ENCODE peak calls at places on chromosomes 12 and 14, in ten cellular contexts. L is IMR-90, R is lower leg skin, K is HepG2, Y is gastrocnemius medialis, I is endothelial cell of umbilical vein, M is A549, T is GM12878, H is uterus, V is ovary. O is an unnamed sample.
A peak's percentile ranks its signal among the peaks of the same experiment; 100 is the strongest.

GRCh38 chr14:65336191-65336591 is 76.3 kb upstream of the FUT8 start:
- DNase-seq in Y (no peak), L (peak; percentile 73), I (no peak), V (no peak), M (no peak), R (no peak), H (no peak), K (no peak), T (no peak), O (peak; percentile 50)

GRCh38 chr14:88588081-88588480 is 25.2 kb downstream of the ZC3H14 start:
- DNase-seq in L (no peak), I (no peak), T (no peak), M (no peak), K (no peak), V (no peak), R (no peak), Y (no peak), H (no peak), O (no peak)

GRCh38 chr12:116964740-116965090 is 54.0 kb downstream of the FBXW8 start:
- DNase-seq in H (no peak), I (no peak), R (no peak), K (no peak), T (no peak), Y (no peak), M (no peak), V (no peak), L (no peak), O (no peak)

GRCh38 chr12:54405573-54405972 is 13.5 kb downstream of the ITGA5 start:
- DNase-seq in Y (no peak), K (no peak), M (no peak), H (no peak), V (no peak), L (no peak), T (no peak), R (no peak), I (no peak), O (no peak)

GRCh38 chr12:4118017-4118510 is 155.5 kb upstream of the CCND2 start:
- DNase-seq in L (peak; percentile 64), M (no peak), K (no peak), H (no peak), V (no peak), Y (no peak), R (no peak), I (no peak), T (peak; percentile 89), O (no peak)

GRCh38 chr12:12954361-12954760 is 2.4 kb upstream of the GPRC5D start:
- DNase-seq in L (peak; percentile 55), H (no peak), V (no peak), K (no peak), I (peak; percentile 16), R (no peak), Y (no peak), T (no peak), M (peak; percentile 28), O (no peak)

GRCh38 chr14:99737451-99737951 is 53.4 kb downstream of the CYP46A1 start:
- DNase-seq in I (peak; percentile 79), R (no peak), K (no peak), H (peak; percentile 53), L (no peak), T (no peak), M (peak; percentile 64), V (no peak), Y (no peak), O (peak; percentile 90)

GRCh38 chr12:57224973-57225679 is 4.4 kb upstream of the SHMT2 start:
- DNase-seq in K (no peak), L (no peak), I (peak; percentile 26), V (no peak), Y (no peak), R (no peak), M (no peak), T (no peak), H (no peak), O (peak; percentile 65)

GRCh38 chr12:5348491-5348890 is 83.4 kb upstream of the NTF3 start:
- DNase-seq in Y (no peak), V (no peak), M (no peak), R (no peak), T (no peak), H (no peak), K (no peak), I (no peak), L (no peak), O (no peak)

DNA sequence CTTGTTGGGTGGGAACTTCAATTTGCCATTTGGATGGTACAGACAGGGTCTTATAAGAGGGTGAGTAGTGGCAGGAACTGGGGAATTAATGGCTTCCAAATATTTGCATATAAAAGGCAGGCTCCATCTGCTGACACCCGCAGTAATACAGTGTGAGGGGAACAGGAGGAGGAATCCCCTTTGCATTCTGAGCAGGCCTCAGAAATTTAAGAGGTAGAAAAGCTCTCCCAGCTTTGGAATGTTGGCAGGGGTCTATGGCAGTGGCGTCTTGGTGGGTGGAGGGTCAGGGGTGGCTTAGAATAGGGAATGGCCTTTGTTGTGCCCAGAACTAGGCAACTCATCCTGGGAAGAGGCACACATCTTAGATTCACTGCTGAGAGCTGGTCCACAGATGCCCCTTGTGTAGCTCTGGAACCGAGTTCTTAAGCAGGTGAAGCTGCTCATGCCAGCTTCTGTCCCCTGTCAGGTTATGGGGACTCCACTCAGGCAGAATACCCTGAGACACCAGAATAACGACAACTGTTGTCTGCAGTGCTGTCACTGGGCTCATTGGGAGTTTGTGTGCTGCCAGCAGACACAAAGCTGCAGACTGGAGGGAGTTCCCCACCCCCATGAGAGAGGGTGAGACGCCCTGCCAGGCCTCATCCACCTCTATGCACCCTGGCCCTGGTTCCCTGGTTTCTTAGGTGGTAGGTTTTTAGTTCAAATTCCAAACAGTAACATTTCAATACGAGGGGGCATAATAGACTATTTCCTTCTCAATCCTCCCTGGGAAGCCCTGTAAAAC is 190.1 kb downstream of the MON2 start:
- DNase-seq in T (no peak), L (no peak), I (no peak), H (no peak), K (no peak), M (no peak), V (no peak), Y (no peak), R (no peak), O (no peak)
- TF ChIP-seq POLR2A in T (no peak), L (no peak), I (no peak), H (no peak), K (no peak), M (no peak), V (no peak), Y (no peak), R (no peak), O (no peak)

GRCh38 chr14:60734465-60735242 is at the start of gene MNAT1:
- DNase-seq in T (peak; percentile 56), L (peak; percentile 88), M (peak; percentile 90), R (peak; percentile 59), H (peak; percentile 59), I (peak; percentile 90), V (peak; percentile 73), Y (peak; percentile 76), K (peak; percentile 66), O (peak; percentile 91)
- TF ChIP-seq POLR2A in T (peak; percentile 93), L (peak; percentile 63), M (peak; percentile 74), R (no peak), H (peak; percentile 34), I (peak; percentile 77), V (peak; percentile 38), Y (peak; percentile 65), K (peak; percentile 87), O (no peak)

DNA sequence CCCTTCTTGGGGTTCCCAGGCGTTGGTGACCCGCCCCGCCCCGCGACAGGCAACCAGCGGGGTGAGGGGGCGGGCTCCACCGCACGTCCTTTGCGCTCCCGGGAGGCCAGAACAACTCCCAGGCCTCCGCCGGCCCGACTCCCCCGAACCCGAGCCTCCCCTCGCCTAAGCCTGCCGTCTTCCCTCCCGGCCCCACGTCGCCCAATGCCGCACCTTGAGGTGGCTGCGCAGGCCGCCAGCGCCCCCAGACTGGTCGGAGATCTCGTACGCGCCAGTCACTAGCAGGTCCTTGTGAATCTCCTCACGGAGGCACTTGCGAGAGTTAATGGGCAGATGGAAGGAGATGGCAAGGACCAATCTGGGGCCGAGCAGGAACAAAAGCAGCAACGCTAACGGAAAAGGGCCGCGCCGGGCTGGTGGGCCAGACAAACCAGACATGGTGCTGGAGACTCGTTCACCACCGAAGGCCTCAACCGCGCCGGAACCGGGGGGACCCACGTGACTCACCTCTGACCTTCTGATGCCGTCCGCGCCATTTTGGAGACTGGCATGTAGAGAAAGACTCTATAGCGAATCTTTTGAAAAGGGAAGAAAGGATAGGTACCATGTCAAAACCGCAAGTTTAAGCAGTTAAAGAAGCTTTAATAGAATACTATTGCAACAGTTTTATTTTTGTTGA is at the start of gene TMED10:
- DNase-seq in M (peak; percentile 94), Y (peak; percentile 86), R (peak; percentile 88), I (peak; percentile 90), V (peak; percentile 91), T (no peak), H (peak; percentile 89), L (peak; percentile 85), K (peak; percentile 81), O (peak; percentile 85)
- TF ChIP-seq POLR2A in M (peak; percentile 41), Y (peak; percentile 88), R (peak; percentile 48), I (peak; percentile 65), V (peak; percentile 82), T (peak; percentile 92), H (peak; percentile 74), L (peak; percentile 82), K (peak; percentile 83), O (peak; percentile 33)

GRCh38 chr14:97975960-97976359 is 1178.8 kb downstream of the VRK1 start:
- DNase-seq in R (no peak), K (no peak), Y (no peak), L (no peak), M (no peak), T (no peak), H (no peak), V (no peak), I (no peak), O (no peak)

GRCh38 chr14:97978336-97978735 is 1181.2 kb downstream of the VRK1 start:
- DNase-seq in T (no peak), H (peak; percentile 80), M (peak; percentile 42), I (no peak), Y (peak; percentile 9), K (no peak), V (peak; percentile 69), R (peak; percentile 74), L (no peak), O (peak; percentile 84)

GRCh38 chr14:97976861-97977260 is 1179.7 kb downstream of the VRK1 start:
- DNase-seq in R (peak; percentile 37), V (no peak), M (no peak), T (no peak), Y (peak; percentile 16), I (no peak), L (no peak), H (no peak), K (no peak), O (peak; percentile 28)

DNA sequence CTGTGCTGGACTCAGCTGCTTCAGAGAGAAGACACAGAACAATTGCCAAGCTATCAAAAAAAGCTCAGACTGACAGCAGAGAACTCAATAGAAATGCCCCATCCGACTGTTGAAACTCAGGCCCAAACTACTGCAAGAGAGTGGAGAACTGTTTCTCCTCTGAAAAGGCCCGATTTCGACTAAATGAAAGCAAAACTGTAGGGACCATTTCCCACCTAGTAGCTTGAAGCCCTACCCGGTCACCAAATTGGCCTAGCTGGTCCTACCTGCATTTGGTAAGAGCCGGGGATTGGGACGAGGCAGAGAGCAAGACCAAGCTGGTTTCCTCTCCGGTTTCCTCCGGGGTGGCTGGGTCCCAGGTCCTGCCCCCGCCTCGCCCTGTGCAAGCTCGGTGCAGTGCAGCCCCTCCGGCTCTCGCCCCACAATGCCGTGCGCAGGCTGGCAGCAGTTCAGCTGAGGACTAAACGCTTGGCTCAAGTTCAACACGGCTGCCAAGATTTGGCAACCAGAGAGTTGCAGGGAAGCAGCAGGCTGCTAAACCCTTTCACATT is 1180.6 kb downstream of the VRK1 start:
- DNase-seq in V (peak; percentile 74), M (no peak), L (no peak), T (no peak), R (peak; percentile 87), K (no peak), Y (peak; percentile 3), I (no peak), H (peak; percentile 81), O (peak; percentile 91)
- TF ChIP-seq POLR2A in V (no peak), M (no peak), L (no peak), T (peak; percentile 46), R (no peak), K (no peak), Y (no peak), I (no peak), H (no peak), O (no peak)